ENCODE peak calls at places on chromosomes 11 and 22, in five cellular contexts. G, S, I, Q and N are unnamed samples.

GRCh38 chr11:34443136-34443535 is 4.4 kb downstream of the CAT start:
- DNase-seq in I (no peak), S (no peak), Q (no peak), G (no peak), N (no peak)

GRCh38 chr22:30824711-30825110 is 130.0 kb downstream of the OSBP2 start:
- DNase-seq in Q (no peak), I (no peak), G (no peak), S (no peak), N (no peak)

GRCh38 chr22:18954941-18955571 is 19.0 kb upstream of the PRODH start:
- DNase-seq in S (no peak), Q (no peak), G (peak), I (no peak), N (no peak)

GRCh38 chr11:101180481-101180880 is 50.9 kb upstream of the PGR start:
- DNase-seq in G (no peak), I (no peak), S (no peak), Q (no peak), N (no peak)

GRCh38 chr22:23068832-23069385 is 1.4 kb upstream of the GNAZ start:
- DNase-seq in S (no peak), I (no peak), Q (no peak), G (peak), N (no peak)

GRCh38 chr11:45045692-45046471 is 95.2 kb upstream of the TP53I11 start:
- DNase-seq in G (peak), S (no peak), I (no peak), Q (peak), N (peak)

GRCh38 chr11:33857924-33858323 is 34.0 kb downstream of the LMO2 start:
- DNase-seq in Q (peak), I (peak), S (peak), G (peak), N (peak)

GRCh38 chr11:35260342-35260985 is 121.5 kb downstream of the CD44 start:
- DNase-seq in S (peak), Q (no peak), G (no peak), I (peak), N (peak)

GRCh38 chr22:38881464-38881871 is 9.5 kb upstream of the CBX6 start:
- DNase-seq in G (peak), S (no peak), Q (peak), I (peak), N (peak)

GRCh38 chr11:66045177-66045639 is 3.8 kb downstream of the GAL3ST3 start:
- DNase-seq in I (no peak), S (no peak), G (peak), Q (peak), N (peak)

GRCh38 chr11:94152678-94153065 is 24.0 kb downstream of the PANX1 start:
- DNase-seq in G (no peak), Q (no peak), S (no peak), I (no peak), N (no peak)

GRCh38 chr11:13152736-13153541 is 124.7 kb upstream of the BMAL1 start:
- DNase-seq in Q (no peak), I (no peak), S (no peak), G (no peak), N (peak)
- TF ChIP-seq CTCF in Q (peak), I (peak), S (peak), G (peak), N (peak)

DNA sequence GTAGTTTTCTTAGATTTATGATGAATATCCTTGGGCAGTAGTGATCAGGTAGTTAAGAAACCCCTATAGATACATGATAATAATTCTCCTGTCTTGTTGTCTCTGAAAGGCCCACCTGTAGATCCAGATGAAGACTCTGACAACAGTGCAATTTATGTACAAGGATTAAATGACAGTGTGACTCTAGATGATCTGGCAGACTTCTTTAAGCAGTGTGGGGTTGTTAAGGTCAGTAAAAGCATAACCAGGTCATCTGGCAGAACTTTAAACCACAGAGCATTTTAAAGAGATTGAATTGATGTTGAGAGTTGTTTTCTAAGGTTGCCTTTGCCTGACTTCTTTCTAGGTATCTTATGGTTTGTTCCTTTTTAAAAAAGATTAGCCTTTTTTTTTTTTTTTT is 14.1 kb upstream of the GAS2L1 start:
- DNase-seq in Q (no peak), G (no peak), S (no peak), I (no peak), N (no peak)
- TF ChIP-seq CTCF in Q (no peak), G (no peak), S (no peak), I (no peak), N (no peak)

GRCh38 chr22:43094085-43094484 is 4.9 kb upstream of the TTLL1 start:
- DNase-seq in I (no peak), G (no peak), S (no peak), Q (peak), N (peak)
- TF ChIP-seq CTCF in I (no peak), G (no peak), S (no peak), Q (no peak), N (no peak)

GRCh38 chr22:46545041-46545796 is 7.8 kb upstream of the CELSR1 start:
- DNase-seq in I (no peak), S (no peak), G (no peak), Q (no peak), N (no peak)
- TF ChIP-seq CTCF in I (no peak), S (no peak), G (no peak), Q (no peak), N (no peak)

GRCh38 chr11:67261942-67262681 is 4.2 kb upstream of the GRK2 start:
- DNase-seq in Q (no peak), S (no peak), I (no peak), G (no peak), N (no peak)

GRCh38 chr11:67262731-67263675 is 3.3 kb upstream of the GRK2 start:
- DNase-seq in Q (peak), I (no peak), G (peak), S (no peak), N (peak)

GRCh38 chr11:67264260-67264659 is 2.0 kb upstream of the GRK2 start:
- DNase-seq in S (no peak), G (no peak), Q (no peak), I (no peak), N (no peak)

GRCh38 chr11:67260406-67260805 is 5.9 kb upstream of the GRK2 start:
- DNase-seq in Q (no peak), I (no peak), G (no peak), S (no peak), N (no peak)

GRCh38 chr11:67261635-67261941 is 4.7 kb upstream of the GRK2 start:
- DNase-seq in G (no peak), I (no peak), S (no peak), Q (no peak), N (no peak)
- TF ChIP-seq CTCF in G (peak), I (peak), S (no peak), Q (no peak), N (peak)

DNA sequence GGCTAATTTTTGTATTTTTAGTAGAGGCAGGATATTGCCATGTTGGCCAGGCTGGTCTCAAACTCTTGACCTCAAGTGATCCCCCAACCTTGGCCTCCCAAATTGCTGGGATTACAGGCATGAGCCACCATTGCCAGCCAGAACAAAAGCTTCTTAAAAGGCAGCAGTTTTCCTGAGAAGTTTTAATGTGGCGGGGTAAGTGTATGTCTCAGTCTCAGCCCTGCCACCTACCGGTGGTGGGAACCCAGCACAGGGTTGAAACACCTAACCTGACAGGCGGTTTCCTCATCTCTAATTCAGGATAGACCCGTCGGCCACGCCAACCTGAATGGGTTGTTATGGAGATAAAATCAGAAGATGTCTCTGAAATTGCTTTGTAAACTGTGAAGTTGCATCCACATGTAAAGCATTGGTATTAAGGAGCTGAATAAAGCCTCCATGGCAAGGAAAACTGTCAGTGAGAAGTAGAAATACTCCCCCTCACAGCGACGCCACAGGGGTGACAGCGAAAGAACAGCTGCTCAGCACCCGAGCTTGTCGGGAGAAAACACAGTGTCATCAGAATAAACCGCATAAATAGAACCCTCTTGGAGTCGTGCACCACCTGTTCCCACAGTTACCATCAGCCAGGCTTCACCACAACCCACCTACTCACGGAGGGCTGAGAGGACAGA is 165.9 kb upstream of the NCAM1 start:
- DNase-seq in Q (no peak), G (no peak), S (no peak), I (no peak), N (peak)
- TF ChIP-seq CTCF in Q (peak), G (peak), S (peak), I (peak), N (peak)